ENCODE peak calls at places on chromosomes 4 and X, in nine cellular contexts. A, S, Z, R, Y, U, N, C and T are unnamed samples. For H3K4me1, the result is how much of the 10 kb centered on the place peaks cover.

GRCh38 chr4:76607266-76607799 is 172.3 kb downstream of the SHROOM3 start:
- DNase-seq in A (no peak), S (no peak), Z (no peak), R (no peak), Y (no peak), U (no peak), N (peak), C (no peak), T (no peak)

GRCh38 chrX:26511621-26512363 is 295.8 kb downstream of the MAGEB5 start:
- DNase-seq in A (no peak), S (no peak), Z (no peak), R (no peak), Y (no peak), U (no peak), N (no peak), C (no peak), T (no peak)

GRCh38 chrX:75655627-75656026 is 129.4 kb downstream of the MAGEE2 start:
- DNase-seq in A (no peak), S (no peak), Z (no peak), R (no peak), Y (no peak), U (no peak), N (no peak), C (no peak), T (no peak)

GRCh38 chr4:143549924-143550323 is 36.4 kb downstream of the SMARCA5 start:
- DNase-seq in A (no peak), S (no peak), Z (no peak), R (no peak), Y (no peak), U (no peak), N (no peak), C (no peak), T (no peak)

GRCh38 chr4:122882830-122883229 is 39.6 kb downstream of the NUDT6 start:
- DNase-seq in A (no peak), S (no peak), Z (no peak), R (no peak), Y (no peak), U (no peak), N (no peak), C (no peak), T (no peak)

GRCh38 chr4:84852081-84852480 is 114.4 kb downstream of the WDFY3 start:
- DNase-seq in A (no peak), S (no peak), Z (no peak), R (no peak), Y (no peak), U (no peak), N (peak), C (no peak), T (no peak)

GRCh38 chr4:164572877-164573279 is 181.1 kb upstream of the SMIM31 start:
- DNase-seq in A (no peak), S (no peak), Z (no peak), R (no peak), Y (no peak), U (no peak), N (no peak), C (no peak), T (no peak)

GRCh38 chr4:60463846-60464502 is 736.2 kb upstream of the ADGRL3 start:
- DNase-seq in A (no peak), S (no peak), Z (no peak), R (no peak), Y (no peak), U (no peak), N (no peak), C (no peak), T (no peak)

GRCh38 chrX:123665197-123665596 is 67.7 kb downstream of the THOC2 start:
- DNase-seq in A (no peak), S (no peak), Z (no peak), R (no peak), Y (no peak), U (no peak), N (no peak), C (no peak), T (no peak)

GRCh38 chr4:141309864-141310263 is 89.2 kb downstream of the ZNF330 start:
- DNase-seq in A (no peak), S (no peak), Z (no peak), R (no peak), Y (no peak), U (no peak), N (no peak), C (no peak), T (no peak)

GRCh38 chr4:145507636-145508035 is 26.0 kb downstream of the SMAD1 start:
- DNase-seq in A (no peak), S (no peak), Z (no peak), R (no peak), Y (no peak), U (no peak), N (peak), C (no peak), T (no peak)

GRCh38 chr4:96465834-96466233 is 625.9 kb downstream of the PDHA2 start:
- DNase-seq in A (no peak), S (no peak), Z (no peak), R (no peak), Y (no peak), U (no peak), N (no peak), C (no peak), T (no peak)

GRCh38 chr4:87527446-87528240 is 1.5 kb downstream of the SPARCL1 start:
- DNase-seq in A (no peak), S (no peak), Z (no peak), R (peak), Y (peak), U (no peak), N (no peak), C (no peak), T (no peak)

GRCh38 chr4:10706236-10706635 is 21.7 kb upstream of the CLNK start:
- DNase-seq in A (no peak), S (no peak), Z (no peak), R (no peak), Y (no peak), U (no peak), N (peak), C (no peak), T (no peak)

GRCh38 chr4:112189754-112190153 is 41.8 kb upstream of the AP1AR start:
- DNase-seq in A (no peak), S (no peak), Z (no peak), R (no peak), Y (no peak), U (no peak), N (peak), C (no peak), T (no peak)

GRCh38 chrX:40933132-40934078 is 151.8 kb upstream of the USP9X start:
- DNase-seq in A (no peak), S (no peak), Z (no peak), R (peak), Y (no peak), U (no peak), N (peak), C (no peak), T (no peak)

GRCh38 chrX:24495700-24496099 is 30.6 kb downstream of the PDK3 start:
- DNase-seq in A (no peak), S (no peak), Z (no peak), R (no peak), Y (no peak), U (no peak), N (no peak), C (no peak), T (no peak)

GRCh38 chr4:57037982-57038604 is 59.4 kb downstream of the POLR2B start:
- DNase-seq in A (peak), S (peak), Z (no peak), R (no peak), Y (peak), U (no peak), N (peak), C (peak), T (peak)

GRCh38 chr4:138919094-138919936 is 96.3 kb upstream of the NOCT start:
- DNase-seq in A (peak), S (peak), Z (peak), R (peak), Y (peak), U (no peak), N (peak), C (peak), T (peak)
- TF ChIP-seq CTCF in A (peak), S (peak), Z (peak), R (no peak), Y (peak), U (peak), N (peak), C (peak), T (peak)

GRCh38 chr4:55948726-55949479 is at the start of gene CEP135:
- DNase-seq in A (peak), S (peak), Z (peak), R (peak), Y (peak), U (peak), N (peak), C (peak), T (peak)
- TF ChIP-seq POLR2A in A (no peak), S (peak), Z (no peak), R (no peak), Y (peak), U (peak), N (peak), C (peak), T (no peak)

DNA sequence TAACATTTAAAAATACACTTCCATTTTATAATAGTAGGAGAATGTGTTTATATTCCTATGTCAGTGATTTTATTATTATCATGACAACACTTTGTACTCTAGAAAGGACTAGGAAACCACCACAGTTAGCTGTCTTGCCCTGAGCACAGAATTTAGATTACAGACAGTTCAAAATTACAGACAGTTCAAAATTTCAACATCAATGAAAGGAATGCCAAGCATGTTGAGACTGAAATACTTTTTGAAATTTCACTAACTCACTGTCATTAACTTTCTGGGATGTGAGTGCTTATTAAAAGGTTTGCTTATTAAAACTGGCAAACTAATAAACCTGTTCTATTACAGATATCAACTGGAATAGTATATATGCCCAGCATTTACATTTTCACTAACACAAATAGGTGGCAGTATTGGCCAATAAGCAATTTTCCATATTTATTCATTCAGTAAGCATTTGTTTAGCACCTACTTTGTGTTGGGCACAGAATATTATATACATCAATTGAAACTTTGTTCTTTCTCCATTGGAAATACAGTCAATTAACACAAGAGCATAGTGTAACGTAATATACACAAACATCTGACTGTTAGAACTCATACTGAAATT is 179.4 kb downstream of the FBXW7 start:
- DNase-seq in A (no peak), S (no peak), Z (no peak), R (no peak), Y (no peak), U (no peak), N (peak), C (no peak), T (no peak)
- H3K4me1 ChIP-seq in A (under half), S (under half), Z (under half), R (under half), Y (under half), U (under half), N (under half), C (under half), T (under half)

GRCh38 chr4:83757121-83757621 is 221.3 kb downstream of the GPAT3 start:
- DNase-seq in A (no peak), S (no peak), Z (no peak), R (no peak), Y (no peak), U (no peak), N (no peak), C (no peak), T (no peak)

GRCh38 chr4:83751336-83751949 is 215.5 kb downstream of the GPAT3 start:
- DNase-seq in A (no peak), S (no peak), Z (no peak), R (no peak), Y (no peak), U (no peak), N (no peak), C (no peak), T (no peak)

GRCh38 chr4:83758331-83758730 is 222.4 kb downstream of the GPAT3 start:
- DNase-seq in A (no peak), S (no peak), Z (no peak), R (no peak), Y (no peak), U (no peak), N (no peak), C (no peak), T (no peak)

GRCh38 chr4:83753260-83753659 is 217.4 kb downstream of the GPAT3 start:
- DNase-seq in A (no peak), S (no peak), Z (no peak), R (no peak), Y (no peak), U (no peak), N (no peak), C (no peak), T (no peak)
- TF ChIP-seq CTCF in A (no peak), S (no peak), Z (no peak), R (no peak), Y (no peak), U (no peak), N (peak), C (no peak), T (no peak)

DNA sequence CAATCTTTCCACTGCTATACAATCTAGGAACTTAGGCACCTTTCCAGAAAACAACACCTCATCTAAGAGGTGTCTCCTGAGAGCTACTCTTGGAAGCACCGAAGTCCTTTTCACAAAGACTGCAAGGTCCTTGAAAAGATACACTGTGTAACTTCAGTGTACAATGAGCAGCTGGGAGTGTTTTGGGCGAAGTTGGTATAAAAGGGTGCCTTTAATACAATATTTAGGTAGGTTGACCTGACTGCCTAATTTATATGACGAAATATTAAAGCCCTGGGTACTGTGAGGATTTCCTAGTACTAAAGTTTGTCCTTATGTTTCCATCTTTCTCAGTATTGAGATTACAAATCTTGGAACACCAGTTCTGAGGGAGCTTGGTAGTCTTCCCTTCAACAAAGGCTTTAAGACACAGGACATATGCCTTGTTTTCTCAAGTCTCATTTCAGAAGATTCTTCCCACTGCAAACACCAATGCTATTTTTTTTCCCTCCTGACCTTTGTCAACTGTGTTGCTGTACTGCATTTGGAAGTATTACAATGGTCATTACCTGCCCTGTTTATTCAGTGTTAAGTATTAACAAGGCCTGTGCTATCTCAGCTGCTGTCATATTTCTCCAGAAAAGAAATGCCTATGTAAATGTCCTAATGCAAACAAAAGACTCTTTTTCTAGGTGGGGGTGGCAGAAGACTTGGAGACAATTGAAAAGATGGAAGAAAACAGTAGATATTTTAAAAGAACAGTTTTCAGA is 134.2 kb downstream of the MAML3 start:
- DNase-seq in A (no peak), S (no peak), Z (no peak), R (no peak), Y (no peak), U (no peak), N (no peak), C (no peak), T (no peak)
- TF ChIP-seq POLR2A in A (no peak), S (no peak), Z (no peak), R (no peak), Y (peak), U (no peak), N (no peak), C (no peak), T (no peak)

GRCh38 chr4:88569944-88570455 is 22.3 kb upstream of the HERC3 start:
- DNase-seq in A (no peak), S (no peak), Z (no peak), R (no peak), Y (no peak), U (no peak), N (no peak), C (no peak), T (no peak)

GRCh38 chr4:88575222-88575621 is 17.1 kb upstream of the HERC3 start:
- DNase-seq in A (no peak), S (no peak), Z (no peak), R (no peak), Y (no peak), U (no peak), N (no peak), C (no peak), T (no peak)

GRCh38 chr4:88567591-88567990 is 24.7 kb upstream of the HERC3 start:
- DNase-seq in A (no peak), S (no peak), Z (no peak), R (no peak), Y (no peak), U (no peak), N (no peak), C (no peak), T (no peak)

GRCh38 chr4:88573995-88574394 is 18.3 kb upstream of the HERC3 start:
- DNase-seq in A (no peak), S (no peak), Z (no peak), R (no peak), Y (no peak), U (no peak), N (peak), C (no peak), T (no peak)

DNA sequence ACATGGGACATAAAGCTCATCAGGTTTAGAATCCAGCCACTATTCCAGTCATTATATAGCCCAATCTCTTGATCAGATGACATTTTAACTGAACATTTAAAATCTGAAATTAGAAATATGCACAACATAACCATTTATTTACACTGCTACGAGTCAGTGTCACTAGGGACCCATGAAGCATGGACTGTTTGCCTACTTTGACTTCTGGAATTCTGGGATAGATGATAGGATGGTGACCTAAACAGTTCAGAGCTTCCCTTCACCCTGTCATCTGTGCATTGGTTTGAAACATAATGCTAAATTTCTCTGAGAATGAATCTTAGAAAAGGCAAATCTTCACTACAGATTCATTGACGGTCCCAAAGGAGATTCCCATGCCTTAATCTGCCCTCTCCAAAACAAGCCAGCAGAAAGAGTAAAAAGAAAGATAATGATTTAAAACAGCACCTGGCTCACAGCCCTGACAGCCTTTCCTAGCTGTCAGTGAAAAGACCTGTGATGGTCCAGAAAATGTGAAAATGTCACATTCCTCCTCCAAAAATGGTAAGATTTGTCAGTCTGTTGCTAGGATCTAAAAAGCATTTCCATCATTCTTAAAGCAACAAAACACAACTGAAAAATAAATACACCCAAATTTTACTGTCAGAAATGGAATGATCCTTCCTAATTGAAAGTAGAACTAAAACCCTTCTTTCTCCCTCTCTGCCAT is 18.8 kb upstream of the HERC3 start:
- DNase-seq in A (no peak), S (no peak), Z (no peak), R (no peak), Y (no peak), U (no peak), N (no peak), C (no peak), T (no peak)
- H3K4me1 ChIP-seq in A (under half), S (under half), Z (under half), R (under half), Y (under half), U (under half), N (under half), C (under half), T (under half)

DNA sequence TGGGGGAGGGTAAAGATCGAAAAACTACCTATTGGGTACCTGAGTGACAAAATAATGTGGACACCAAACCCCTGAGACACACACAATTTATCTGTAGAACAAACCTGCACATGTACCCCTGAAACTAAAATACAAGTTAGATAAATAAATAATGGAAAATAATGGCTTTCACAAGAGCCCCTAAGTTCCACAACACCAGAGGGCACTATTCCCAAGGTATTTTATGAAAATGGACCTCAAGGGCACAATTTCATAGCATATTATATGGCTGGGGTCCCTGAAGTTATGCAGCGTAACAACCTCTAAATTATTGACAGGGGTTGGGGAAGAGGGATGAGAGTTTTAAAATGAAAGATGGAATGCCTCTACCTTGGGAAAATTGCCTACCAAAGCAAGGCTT is 81.3 kb upstream of the TMEM33 start:
- DNase-seq in A (no peak), S (no peak), Z (no peak), R (no peak), Y (no peak), U (no peak), N (no peak), C (no peak), T (no peak)
- TF ChIP-seq CTCF in A (no peak), S (no peak), Z (no peak), R (peak), Y (no peak), U (no peak), N (peak), C (peak), T (no peak)